ENCODE peak calls at places on chromosomes 11 and 22, in seven cellular contexts. One of them, this sample, is unnamed.

GRCh38 chr22:44179196-44179988 is 1.3 kb upstream of the PARVG start:
- DNase-seq in ureter: no peak
- DNase-seq in stimulated activated CD4-positive, alpha-beta T cell treated with anti-CD3 and anti-CD28 coated beads, Interleukin-1b, Interleukin-23, amount 100 ng/mL, for 1 hour: no peak
- DNase-seq in fibroblast of mammary gland: no peak
- DNase-seq in activated gamma-delta T cell: no peak
- DNase-seq in foreskin melanocyte: no peak
- DNase-seq in AG04450: no peak
- DNase-seq in this sample: no peak

GRCh38 chr11:71927813-71928738 is at the start of gene XNDC1N:
- DNase-seq in stimulated activated CD4-positive, alpha-beta T cell treated with anti-CD3 and anti-CD28 coated beads, Interleukin-1b, Interleukin-23, amount 100 ng/mL, for 1 hour: peak
- DNase-seq in activated gamma-delta T cell: no peak
- DNase-seq in fibroblast of mammary gland: peak
- DNase-seq in foreskin melanocyte: no peak
- DNase-seq in AG04450: peak
- DNase-seq in ureter: peak
- DNase-seq in this sample: peak

GRCh38 chr22:19763141-19764049 is 2.8 kb downstream of the TBX1 start:
- DNase-seq in ureter: no peak
- DNase-seq in AG04450: no peak
- DNase-seq in fibroblast of mammary gland: no peak
- DNase-seq in foreskin melanocyte: no peak
- DNase-seq in activated gamma-delta T cell: no peak
- DNase-seq in stimulated activated CD4-positive, alpha-beta T cell treated with anti-CD3 and anti-CD28 coated beads, Interleukin-1b, Interleukin-23, amount 100 ng/mL, for 1 hour: no peak
- DNase-seq in this sample: no peak

GRCh38 chr11:61947486-61948210 is 2.5 kb upstream of the BEST1 start:
- DNase-seq in foreskin melanocyte: peak
- DNase-seq in fibroblast of mammary gland: peak
- DNase-seq in activated gamma-delta T cell: no peak
- DNase-seq in AG04450: no peak
- DNase-seq in ureter: peak
- DNase-seq in stimulated activated CD4-positive, alpha-beta T cell treated with anti-CD3 and anti-CD28 coated beads, Interleukin-1b, Interleukin-23, amount 100 ng/mL, for 1 hour: peak
- DNase-seq in this sample: peak

GRCh38 chr11:86140334-86140733 is 71.5 kb upstream of the PICALM start:
- DNase-seq in fibroblast of mammary gland: no peak
- DNase-seq in foreskin melanocyte: no peak
- DNase-seq in activated gamma-delta T cell: no peak
- DNase-seq in stimulated activated CD4-positive, alpha-beta T cell treated with anti-CD3 and anti-CD28 coated beads, Interleukin-1b, Interleukin-23, amount 100 ng/mL, for 1 hour: no peak
- DNase-seq in ureter: no peak
- DNase-seq in AG04450: no peak
- DNase-seq in this sample: no peak

GRCh38 chr11:45713573-45713972 is 48.2 kb upstream of the CHST1 start:
- DNase-seq in AG04450: no peak
- DNase-seq in fibroblast of mammary gland: peak
- DNase-seq in foreskin melanocyte: no peak
- DNase-seq in stimulated activated CD4-positive, alpha-beta T cell treated with anti-CD3 and anti-CD28 coated beads, Interleukin-1b, Interleukin-23, amount 100 ng/mL, for 1 hour: no peak
- DNase-seq in ureter: no peak
- DNase-seq in activated gamma-delta T cell: no peak
- DNase-seq in this sample: no peak

GRCh38 chr22:33142282-33142681 is 84.1 kb upstream of the SYN3 start:
- DNase-seq in stimulated activated CD4-positive, alpha-beta T cell treated with anti-CD3 and anti-CD28 coated beads, Interleukin-1b, Interleukin-23, amount 100 ng/mL, for 1 hour: no peak
- DNase-seq in fibroblast of mammary gland: no peak
- DNase-seq in activated gamma-delta T cell: no peak
- DNase-seq in ureter: no peak
- DNase-seq in AG04450: no peak
- DNase-seq in foreskin melanocyte: no peak
- DNase-seq in this sample: no peak

GRCh38 chr22:43077121-43077877 is 11.9 kb downstream of the TTLL1 start:
- DNase-seq in fibroblast of mammary gland: no peak
- DNase-seq in foreskin melanocyte: no peak
- DNase-seq in ureter: no peak
- DNase-seq in AG04450: no peak
- DNase-seq in activated gamma-delta T cell: no peak
- DNase-seq in stimulated activated CD4-positive, alpha-beta T cell treated with anti-CD3 and anti-CD28 coated beads, Interleukin-1b, Interleukin-23, amount 100 ng/mL, for 1 hour: no peak
- DNase-seq in this sample: no peak

GRCh38 chr22:49531533-49531895 is 296.2 kb downstream of the BRD1 start:
- DNase-seq in foreskin melanocyte: no peak
- DNase-seq in ureter: no peak
- DNase-seq in stimulated activated CD4-positive, alpha-beta T cell treated with anti-CD3 and anti-CD28 coated beads, Interleukin-1b, Interleukin-23, amount 100 ng/mL, for 1 hour: no peak
- DNase-seq in activated gamma-delta T cell: no peak
- DNase-seq in AG04450: no peak
- DNase-seq in fibroblast of mammary gland: no peak
- DNase-seq in this sample: no peak

GRCh38 chr22:19178065-19178658 is 374 bp downstream of the SLC25A1 start:
- DNase-seq in fibroblast of mammary gland: peak
- DNase-seq in ureter: no peak
- DNase-seq in foreskin melanocyte: no peak
- DNase-seq in stimulated activated CD4-positive, alpha-beta T cell treated with anti-CD3 and anti-CD28 coated beads, Interleukin-1b, Interleukin-23, amount 100 ng/mL, for 1 hour: no peak
- DNase-seq in activated gamma-delta T cell: peak
- DNase-seq in AG04450: no peak
- DNase-seq in this sample: peak

GRCh38 chr11:99020324-99021225 is at the start of gene CNTN5:
- DNase-seq in AG04450: no peak
- DNase-seq in foreskin melanocyte: peak
- DNase-seq in activated gamma-delta T cell: no peak
- DNase-seq in stimulated activated CD4-positive, alpha-beta T cell treated with anti-CD3 and anti-CD28 coated beads, Interleukin-1b, Interleukin-23, amount 100 ng/mL, for 1 hour: no peak
- DNase-seq in ureter: peak
- DNase-seq in fibroblast of mammary gland: peak
- DNase-seq in this sample: peak

GRCh38 chr22:38467904-38468760 is at the start of gene KDELR3:
- DNase-seq in fibroblast of mammary gland: peak
- DNase-seq in activated gamma-delta T cell: no peak
- DNase-seq in ureter: peak
- DNase-seq in AG04450: peak
- DNase-seq in stimulated activated CD4-positive, alpha-beta T cell treated with anti-CD3 and anti-CD28 coated beads, Interleukin-1b, Interleukin-23, amount 100 ng/mL, for 1 hour: peak
- DNase-seq in foreskin melanocyte: no peak
- DNase-seq in this sample: peak

GRCh38 chr22:26428515-26429457 is at the start of gene ASPHD2:
- DNase-seq in stimulated activated CD4-positive, alpha-beta T cell treated with anti-CD3 and anti-CD28 coated beads, Interleukin-1b, Interleukin-23, amount 100 ng/mL, for 1 hour: peak
- DNase-seq in AG04450: peak
- DNase-seq in fibroblast of mammary gland: peak
- DNase-seq in ureter: peak
- DNase-seq in foreskin melanocyte: peak
- DNase-seq in activated gamma-delta T cell: peak
- DNase-seq in this sample: peak

GRCh38 chr22:49768077-49768476 is 59.6 kb downstream of the BRD1 start:
- DNase-seq in activated gamma-delta T cell: no peak
- DNase-seq in fibroblast of mammary gland: no peak
- DNase-seq in stimulated activated CD4-positive, alpha-beta T cell treated with anti-CD3 and anti-CD28 coated beads, Interleukin-1b, Interleukin-23, amount 100 ng/mL, for 1 hour: no peak
- DNase-seq in ureter: no peak
- DNase-seq in AG04450: no peak
- DNase-seq in foreskin melanocyte: no peak
- DNase-seq in this sample: no peak

GRCh38 chr22:38186429-38186828 is 4.8 kb upstream of the PLA2G6 start:
- DNase-seq in AG04450: no peak
- DNase-seq in activated gamma-delta T cell: no peak
- DNase-seq in fibroblast of mammary gland: no peak
- DNase-seq in stimulated activated CD4-positive, alpha-beta T cell treated with anti-CD3 and anti-CD28 coated beads, Interleukin-1b, Interleukin-23, amount 100 ng/mL, for 1 hour: no peak
- DNase-seq in ureter: no peak
- DNase-seq in foreskin melanocyte: no peak
- DNase-seq in this sample: no peak

GRCh38 chr22:20487715-20488114 is 7.9 kb downstream of the KLHL22 start:
- DNase-seq in foreskin melanocyte: no peak
- DNase-seq in ureter: no peak
- DNase-seq in stimulated activated CD4-positive, alpha-beta T cell treated with anti-CD3 and anti-CD28 coated beads, Interleukin-1b, Interleukin-23, amount 100 ng/mL, for 1 hour: no peak
- DNase-seq in fibroblast of mammary gland: no peak
- DNase-seq in AG04450: no peak
- DNase-seq in activated gamma-delta T cell: no peak
- DNase-seq in this sample: no peak

GRCh38 chr11:16412525-16413194 is 56.3 kb upstream of the SOX6 start:
- DNase-seq in foreskin melanocyte: no peak
- DNase-seq in AG04450: no peak
- DNase-seq in stimulated activated CD4-positive, alpha-beta T cell treated with anti-CD3 and anti-CD28 coated beads, Interleukin-1b, Interleukin-23, amount 100 ng/mL, for 1 hour: no peak
- DNase-seq in activated gamma-delta T cell: no peak
- DNase-seq in ureter: no peak
- DNase-seq in fibroblast of mammary gland: no peak
- DNase-seq in this sample: no peak

This sample was measured in A673.